ENCODE peak calls at places on chromosomes 6 and 20, in nine cellular contexts. S is A549, C is RWPE1, V is heart right ventricle, E is heart left ventricle, O is cardiac muscle cell, B is breast epithelium, N is endodermal cell, J is fibroblast of lung. K is an unnamed sample.

GRCh38 chr6:155495011-155495768 is 39.6 kb upstream of the NOX3 start:
- DNase-seq in S (no peak), C (no peak), V (peak), E (peak), O (peak), B (no peak), N (peak), J (peak), K (no peak)

GRCh38 chr6:53148684-53149083 is at the start of gene GCM1:
- DNase-seq in S (no peak), C (no peak), V (no peak), E (no peak), O (no peak), B (no peak), N (no peak), J (no peak), K (no peak)

GRCh38 chr20:48187891-48188290 is 402.6 kb upstream of the SULF2 start:
- DNase-seq in S (no peak), C (no peak), V (no peak), E (no peak), O (no peak), B (no peak), N (no peak), J (peak), K (no peak)

GRCh38 chr6:22117663-22118062 is 179.2 kb downstream of the PRL start:
- DNase-seq in S (no peak), C (no peak), V (no peak), E (no peak), O (no peak), B (no peak), N (no peak), J (no peak), K (no peak)

GRCh38 chr6:167827588-167828324 is 1.0 kb downstream of the AFDN start:
- DNase-seq in S (peak), C (peak), V (peak), E (peak), O (peak), B (no peak), N (peak), J (peak), K (no peak)

GRCh38 chr20:62069741-62070216 is 4.1 kb upstream of the TAF4 start:
- DNase-seq in S (no peak), C (peak), V (no peak), E (no peak), O (no peak), B (no peak), N (no peak), J (peak), K (peak)

GRCh38 chr6:28747631-28748157 is 176.1 kb downstream of the TRIM27 start:
- DNase-seq in S (peak), C (peak), V (no peak), E (no peak), O (peak), B (no peak), N (peak), J (peak), K (no peak)

GRCh38 chr6:89562114-89562815 is 76.3 kb downstream of the LYRM2 start:
- DNase-seq in S (no peak), C (no peak), V (no peak), E (no peak), O (no peak), B (no peak), N (no peak), J (peak), K (no peak)

GRCh38 chr6:142542704-142543233 is 241.0 kb downstream of the ADGRG6 start:
- DNase-seq in S (peak), C (peak), V (peak), E (peak), O (no peak), B (no peak), N (no peak), J (peak), K (peak)

GRCh38 chr20:20362774-20363435 is 5.0 kb upstream of the INSM1 start:
- DNase-seq in S (no peak), C (no peak), V (no peak), E (no peak), O (peak), B (no peak), N (peak), J (no peak), K (no peak)

GRCh38 chr6:125233216-125233615 is 68.6 kb downstream of the HDDC2 start:
- DNase-seq in S (no peak), C (no peak), V (no peak), E (no peak), O (no peak), B (no peak), N (no peak), J (no peak), K (no peak)

GRCh38 chr6:38281131-38281530 is 358.6 kb downstream of the BTBD9 start:
- DNase-seq in S (no peak), C (no peak), V (no peak), E (no peak), O (no peak), B (no peak), N (no peak), J (no peak), K (no peak)

GRCh38 chr20:52847029-52847660 is 125.0 kb upstream of the TSHZ2 start:
- DNase-seq in S (no peak), C (peak), V (no peak), E (no peak), O (no peak), B (no peak), N (no peak), J (peak), K (peak)

GRCh38 chr20:35884541-35884865 is 69.8 kb downstream of the SCAND1 start:
- DNase-seq in S (no peak), C (no peak), V (no peak), E (no peak), O (no peak), B (no peak), N (no peak), J (no peak), K (no peak)

GRCh38 chr6:137819740-137820139 is 47.3 kb upstream of the TNFAIP3 start:
- DNase-seq in S (no peak), C (no peak), V (no peak), E (no peak), O (no peak), B (no peak), N (no peak), J (no peak), K (no peak)

GRCh38 chr20:1912056-1912455 is 16.8 kb downstream of the SIRPA start:
- DNase-seq in S (no peak), C (no peak), V (peak), E (peak), O (no peak), B (no peak), N (no peak), J (peak), K (peak)

GRCh38 chr6:134238960-134239795 is 78.7 kb downstream of the SGK1 start:
- DNase-seq in S (no peak), C (no peak), V (peak), E (peak), O (no peak), B (no peak), N (no peak), J (peak), K (no peak)

GRCh38 chr6:10413850-10414765 is 766 bp downstream of the TFAP2A start:
- DNase-seq in S (peak), C (peak), V (no peak), E (no peak), O (no peak), B (no peak), N (peak), J (no peak), K (no peak)

GRCh38 chr20:61810709-61811565 is 254.7 kb downstream of the TAF4 start:
- DNase-seq in S (no peak), C (no peak), V (no peak), E (no peak), O (no peak), B (no peak), N (no peak), J (no peak), K (no peak)

GRCh38 chr20:51237278-51237677 is 214.4 kb upstream of the KCNG1 start:
- DNase-seq in S (no peak), C (no peak), V (peak), E (no peak), O (no peak), B (no peak), N (no peak), J (no peak), K (no peak)

GRCh38 chr6:132530293-132530974 is 7.6 kb upstream of the TAAR9 start:
- DNase-seq in S (peak), C (peak), V (peak), E (peak), O (peak), B (no peak), N (peak), J (peak), K (peak)

DNA sequence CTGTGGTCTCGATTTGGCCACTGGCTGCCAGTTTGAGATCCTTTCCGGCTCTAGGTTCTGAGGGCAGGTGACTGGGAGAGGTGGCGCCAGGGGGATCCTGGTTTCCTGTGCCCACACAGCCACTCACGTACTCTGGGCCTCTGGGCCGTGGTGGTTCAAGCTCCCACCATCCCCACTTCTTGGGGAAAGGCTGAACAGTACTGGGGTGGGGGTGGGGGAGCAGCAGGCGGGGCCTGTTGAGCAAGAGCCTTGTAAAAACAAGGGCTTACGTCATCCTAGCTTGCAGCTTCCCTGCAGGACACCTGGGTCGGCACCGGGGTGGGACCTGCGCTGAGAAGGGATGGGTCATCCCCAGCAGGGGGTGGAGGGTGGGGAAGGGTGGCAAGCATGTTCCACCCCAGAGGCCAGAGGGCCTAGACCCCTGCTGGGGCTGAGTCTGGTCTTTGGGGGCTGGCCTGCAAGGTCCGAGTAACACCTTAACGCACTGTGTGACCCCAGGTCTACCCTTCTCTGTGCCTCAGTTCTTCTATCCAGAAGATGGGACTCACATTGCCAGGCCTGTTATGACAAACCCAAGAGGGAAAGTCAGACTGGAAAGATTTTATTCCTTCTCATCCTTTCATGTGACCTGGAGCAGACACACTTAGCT is 3.1 kb upstream of the CEBPB start:
- DNase-seq in S (peak), C (peak), V (no peak), E (no peak), O (no peak), B (no peak), N (peak), J (peak), K (no peak)
- H3K27ac ChIP-seq in S (peak), C (peak), V (no peak), E (no peak), O (no peak), B (peak), N (no peak), J (no peak), K (no peak)

GRCh38 chr6:158027590-158028285 is 46.1 kb downstream of the SYNJ2 start:
- DNase-seq in S (peak), C (no peak), V (no peak), E (no peak), O (no peak), B (no peak), N (no peak), J (no peak), K (no peak)
- H3K27ac ChIP-seq in S (peak), C (peak), V (peak), E (peak), O (no peak), B (peak), N (no peak), J (peak), K (no peak)

GRCh38 chr20:24951536-24952047 is 2.5 kb downstream of the CST7 start:
- DNase-seq in S (no peak), C (no peak), V (no peak), E (no peak), O (no peak), B (no peak), N (peak), J (no peak), K (no peak)

GRCh38 chr20:24950836-24951525 is 1.9 kb downstream of the CST7 start:
- DNase-seq in S (no peak), C (no peak), V (no peak), E (no peak), O (no peak), B (no peak), N (no peak), J (no peak), K (no peak)

GRCh38 chr20:24949756-24950127 is 673 bp downstream of the CST7 start:
- DNase-seq in S (no peak), C (no peak), V (no peak), E (no peak), O (no peak), B (no peak), N (peak), J (no peak), K (no peak)

GRCh38 chr20:24948939-24949679 is at the start of gene CST7:
- DNase-seq in S (no peak), C (no peak), V (no peak), E (no peak), O (no peak), B (no peak), N (peak), J (peak), K (no peak)

GRCh38 chr20:24950128-24950835 is 1.2 kb downstream of the CST7 start:
- DNase-seq in S (no peak), C (no peak), V (no peak), E (no peak), O (no peak), B (no peak), N (peak), J (no peak), K (no peak)
- H3K27ac ChIP-seq in S (no peak), C (no peak), V (no peak), E (no peak), O (no peak), B (peak), N (no peak), J (no peak), K (no peak)

GRCh38 chr6:16487953-16488674 is 249.7 kb downstream of the GMPR start:
- DNase-seq in S (no peak), C (no peak), V (no peak), E (no peak), O (no peak), B (no peak), N (no peak), J (no peak), K (no peak)
- H3K27ac ChIP-seq in S (no peak), C (no peak), V (no peak), E (no peak), O (no peak), B (no peak), N (no peak), J (no peak), K (no peak)

DNA sequence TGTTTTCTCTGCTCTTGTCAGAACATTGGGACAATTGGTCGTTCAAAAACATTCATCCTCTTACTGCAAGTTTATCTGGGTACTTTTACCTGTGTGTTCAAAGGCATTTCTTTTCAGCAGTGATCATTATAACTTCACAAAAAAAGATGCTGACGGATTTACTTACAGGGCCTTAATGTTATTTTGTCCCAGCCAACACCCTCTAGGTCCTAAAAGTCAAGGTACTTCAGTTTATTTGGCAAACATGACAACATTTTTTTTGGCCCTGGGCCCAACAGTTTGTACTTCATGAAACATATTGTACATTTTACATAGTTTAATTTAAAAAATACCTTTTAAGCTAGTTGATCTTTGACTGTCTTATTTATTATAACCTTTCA is 241.2 kb upstream of the TAB2 start:
- DNase-seq in S (no peak), C (no peak), V (no peak), E (no peak), O (no peak), B (no peak), N (no peak), J (no peak), K (no peak)
- H3K27ac ChIP-seq in S (peak), C (no peak), V (no peak), E (no peak), O (no peak), B (no peak), N (no peak), J (no peak), K (no peak)

GRCh38 chr6:3960754-3961361 is 111.7 kb downstream of the FAM50B start:
- DNase-seq in S (no peak), C (no peak), V (no peak), E (no peak), O (no peak), B (no peak), N (no peak), J (peak), K (no peak)

GRCh38 chr6:3965071-3965718 is 113.7 kb downstream of the FAM217A start:
- DNase-seq in S (no peak), C (peak), V (no peak), E (no peak), O (no peak), B (no peak), N (no peak), J (peak), K (no peak)

GRCh38 chr6:3961581-3962225 is 112.5 kb downstream of the FAM50B start:
- DNase-seq in S (no peak), C (no peak), V (no peak), E (no peak), O (no peak), B (no peak), N (no peak), J (peak), K (no peak)

GRCh38 chr6:3962897-3963296 is 113.7 kb downstream of the FAM50B start:
- DNase-seq in S (peak), C (no peak), V (no peak), E (peak), O (no peak), B (no peak), N (no peak), J (no peak), K (no peak)

GRCh38 chr6:3963404-3963803 is 114.2 kb downstream of the FAM50B start:
- DNase-seq in S (no peak), C (no peak), V (no peak), E (no peak), O (no peak), B (no peak), N (no peak), J (no peak), K (no peak)
- H3K27ac ChIP-seq in S (no peak), C (no peak), V (no peak), E (peak), O (no peak), B (no peak), N (no peak), J (no peak), K (no peak)

DNA sequence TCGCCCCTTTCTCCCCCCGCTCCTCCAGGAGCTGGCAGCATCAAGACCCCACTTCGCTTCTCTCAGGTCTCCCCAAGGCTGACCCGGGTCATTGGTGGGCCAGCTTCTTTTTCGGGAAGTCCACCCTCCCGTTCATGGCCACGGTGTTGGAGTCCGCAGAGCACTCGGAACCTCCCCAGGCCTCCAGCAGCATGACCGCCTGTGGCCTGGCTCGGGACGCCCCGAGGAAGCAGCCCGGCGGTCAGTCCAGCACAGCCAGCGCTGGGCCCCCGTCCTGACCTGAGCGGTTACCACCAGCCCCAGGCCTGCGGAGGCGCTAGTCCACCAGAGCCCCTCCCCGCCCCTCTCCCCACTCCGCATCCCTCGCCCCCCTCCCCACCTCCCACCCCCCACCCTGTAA is 1.0 kb downstream of the PPDPF start:
- DNase-seq in S (no peak), C (no peak), V (no peak), E (no peak), O (no peak), B (no peak), N (peak), J (no peak), K (no peak)
- H3K27ac ChIP-seq in S (peak), C (peak), V (peak), E (no peak), O (no peak), B (peak), N (peak), J (peak), K (peak)

GRCh38 chr6:43523282-43523681 is 6.4 kb downstream of the POLR1C start:
- DNase-seq in S (no peak), C (no peak), V (no peak), E (no peak), O (no peak), B (no peak), N (no peak), J (no peak), K (no peak)

GRCh38 chr6:43524483-43524961 is 7.6 kb downstream of the POLR1C start:
- DNase-seq in S (no peak), C (no peak), V (no peak), E (no peak), O (no peak), B (no peak), N (no peak), J (no peak), K (no peak)

GRCh38 chr6:43520097-43520496 is 3.2 kb downstream of the POLR1C start:
- DNase-seq in S (no peak), C (no peak), V (no peak), E (no peak), O (no peak), B (no peak), N (no peak), J (no peak), K (no peak)

GRCh38 chr6:43521836-43522235 is 4.9 kb downstream of the POLR1C start:
- DNase-seq in S (no peak), C (no peak), V (no peak), E (no peak), O (no peak), B (no peak), N (no peak), J (no peak), K (no peak)

DNA sequence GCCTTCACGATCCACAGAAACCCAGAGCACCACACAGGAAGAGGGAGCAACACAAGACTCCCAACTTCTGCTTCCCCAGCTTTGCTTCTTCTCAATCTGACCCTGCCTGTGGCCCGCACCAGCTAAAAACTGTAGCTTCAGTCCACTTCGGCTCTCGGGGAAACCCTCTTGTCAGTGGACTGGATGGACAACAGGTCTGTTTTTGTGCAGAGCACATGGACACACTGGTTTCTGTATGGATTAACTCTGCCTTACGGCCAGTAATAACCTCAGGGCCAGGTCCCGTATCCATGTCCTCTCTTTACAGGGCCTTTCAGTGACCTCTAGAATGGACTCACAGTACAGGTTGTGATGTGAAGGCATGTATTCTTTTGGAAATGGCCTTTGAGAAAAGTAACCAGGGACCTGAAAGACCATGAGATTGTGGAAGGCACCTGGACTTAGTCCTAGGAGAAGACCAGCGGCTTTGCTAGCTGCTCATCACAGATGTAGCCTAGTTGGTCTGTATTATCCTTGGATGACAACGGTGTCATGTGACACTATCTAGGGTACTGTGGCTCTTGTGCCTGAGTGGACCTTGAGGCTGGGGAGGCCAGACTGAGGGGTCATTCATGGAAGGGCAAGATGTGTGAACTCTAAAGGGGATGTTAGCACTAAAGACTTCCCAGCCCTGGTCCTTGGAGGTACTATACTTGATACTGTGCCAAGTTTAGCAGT is 5.8 kb downstream of the POLR1C start:
- DNase-seq in S (no peak), C (no peak), V (no peak), E (no peak), O (no peak), B (no peak), N (no peak), J (no peak), K (no peak)
- H3K27ac ChIP-seq in S (no peak), C (no peak), V (no peak), E (peak), O (peak), B (peak), N (no peak), J (no peak), K (no peak)

K was measured in epithelial cell of prostate.